ENCODE peak calls at places on chromosome 9, in nine cellular contexts. F, U, M, Z, I, V, B, Q and E are unnamed samples.

GRCh38 chr9:100466828-100467220 is 6.1 kb upstream of the TMEFF1 start:
- DNase-seq in M (no peak), B (no peak), V (no peak), Q (no peak), Z (no peak), F (no peak), U (no peak), I (no peak), E (no peak)

GRCh38 chr9:93397664-93398381 is 53.7 kb upstream of the FAM120A start:
- DNase-seq in Q (no peak), B (no peak), V (peak; percentile 60), Z (no peak), I (no peak), F (no peak), M (peak; percentile 69), U (no peak), E (no peak)

GRCh38 chr9:110443146-110443877 is 105.6 kb upstream of the TXNDC8 start:
- DNase-seq in V (peak; percentile 89), Q (no peak), Z (peak; percentile 63), M (peak; percentile 89), I (no peak), F (peak; percentile 37), U (no peak), B (no peak), E (no peak)

GRCh38 chr9:126933334-126933980 is 18.9 kb downstream of the RALGPS1 start:
- DNase-seq in Q (no peak), B (no peak), F (no peak), V (no peak), I (no peak), U (no peak), Z (no peak), M (no peak), E (no peak)

GRCh38 chr9:113991714-113992113 is 86.4 kb downstream of the AMBP start:
- DNase-seq in U (peak; percentile 11), M (no peak), I (no peak), B (no peak), Q (no peak), F (no peak), V (no peak), Z (no peak), E (no peak)

GRCh38 chr9:77475641-77476473 is 172.3 kb downstream of the GNA14 start:
- DNase-seq in M (no peak), I (no peak), Q (no peak), F (no peak), B (no peak), U (no peak), Z (peak; percentile 72), V (peak; percentile 84), E (no peak)

GRCh38 chr9:71897573-71897972 is 13.4 kb downstream of the ABHD17B start:
- DNase-seq in U (no peak), M (no peak), Q (no peak), F (no peak), Z (no peak), V (no peak), I (no peak), B (no peak), E (no peak)

GRCh38 chr9:32395483-32396216 is 11.2 kb downstream of the ACO1 start:
- DNase-seq in Q (peak; percentile 29), V (peak; percentile 96), M (peak; percentile 96), I (no peak), Z (peak; percentile 88), U (peak; percentile 69), B (no peak), F (no peak), E (no peak)

GRCh38 chr9:129697956-129698757 is 32.7 kb downstream of the PRRX2 start:
- DNase-seq in M (no peak), U (peak; percentile 87), V (no peak), F (no peak), I (no peak), Q (peak; percentile 46), B (no peak), Z (no peak), E (no peak)

GRCh38 chr9:84254972-84255371 is 85.6 kb downstream of the SLC28A3 start:
- DNase-seq in I (no peak), M (no peak), B (no peak), F (no peak), Z (no peak), Q (peak; percentile 39), V (no peak), U (no peak), E (no peak)

DNA sequence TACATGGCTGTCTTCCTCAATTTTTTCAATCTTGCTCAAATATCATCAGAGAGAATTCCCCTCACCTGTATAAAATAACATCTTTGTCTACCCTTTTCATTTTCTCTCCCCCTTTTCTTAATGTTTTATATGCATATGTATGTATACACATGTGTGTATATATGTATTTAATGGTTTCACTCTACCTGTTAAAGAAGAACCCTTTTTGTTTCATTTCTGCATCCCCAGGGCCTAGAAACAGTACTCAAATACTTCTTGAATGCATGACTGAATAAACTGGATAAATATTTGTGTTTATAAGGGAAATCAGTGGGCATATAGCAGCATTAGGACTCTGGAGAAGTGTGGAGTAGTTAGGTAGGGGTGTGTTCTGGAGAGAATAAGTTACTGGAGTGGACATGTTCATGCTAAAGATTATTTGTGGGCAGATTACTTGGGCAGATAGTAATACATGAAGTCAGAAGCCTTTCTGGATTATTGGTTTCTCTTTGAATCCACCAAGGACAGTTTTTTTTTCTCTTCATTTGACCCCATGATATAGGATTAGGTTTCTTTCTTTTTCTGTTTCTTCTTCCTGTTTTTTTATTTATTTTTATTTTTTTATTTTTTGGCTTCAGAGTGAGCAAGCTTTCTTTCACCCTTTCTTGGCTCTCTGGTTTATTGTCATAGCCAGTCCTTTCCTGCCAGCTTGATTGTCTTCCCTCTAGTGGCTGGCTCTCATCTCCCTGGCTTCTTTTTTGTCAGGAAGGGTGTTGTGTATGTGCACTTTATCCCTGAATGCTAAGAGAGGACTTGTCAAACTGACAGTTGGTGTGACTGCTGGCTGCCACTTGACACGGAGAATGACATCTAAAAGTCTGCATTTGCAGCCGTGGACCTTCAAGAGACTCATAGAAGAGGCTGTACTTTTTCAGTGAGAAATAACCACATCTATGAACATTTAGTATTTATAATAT is 89.3 kb downstream of the ZCCHC7 start:
- DNase-seq in B (no peak), I (no peak), M (peak; percentile 9), Q (no peak), Z (no peak), U (no peak), V (no peak), F (no peak), E (no peak)
- TF ChIP-seq CTCF in B (no peak), I (no peak), M (no peak), Q (peak; percentile 37), Z (peak; percentile 30), U (no peak), V (peak; percentile 34), F (no peak), E (no peak)

GRCh38 chr9:95181226-95181818 is 136.2 kb downstream of the FANCC start:
- DNase-seq in U (no peak), B (no peak), F (no peak), Q (no peak), M (peak; percentile 38), Z (peak; percentile 19), I (no peak), V (peak; percentile 41), E (no peak)
- TF ChIP-seq CTCF in U (no peak), B (peak; percentile 88), F (peak; percentile 86), Q (peak; percentile 57), M (no peak), Z (peak; percentile 39), I (peak; percentile 63), V (peak; percentile 47), E (peak; percentile 63)

DNA sequence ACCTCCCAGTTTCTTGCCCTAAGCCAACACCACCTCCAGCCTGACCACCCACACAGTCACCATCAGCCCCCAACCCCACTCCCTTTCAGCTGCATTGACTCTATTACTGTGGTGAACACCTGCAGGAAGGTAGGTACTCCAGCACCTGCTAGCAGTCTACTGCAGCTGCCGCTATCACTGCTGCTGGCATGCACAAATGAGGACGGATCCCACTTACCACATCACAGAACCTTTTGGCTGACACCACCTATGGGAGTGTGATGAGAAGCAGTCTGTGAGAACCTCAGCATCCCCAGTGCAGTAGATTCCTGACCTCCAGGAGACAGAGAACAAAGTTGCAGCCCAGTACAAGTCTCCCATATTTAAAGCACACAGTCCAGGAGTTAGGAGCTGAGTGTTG is 71.9 kb downstream of the ANXA1 start:
- DNase-seq in B (no peak), M (no peak), Q (no peak), I (no peak), U (no peak), Z (no peak), F (no peak), V (no peak), E (no peak)
- TF ChIP-seq CTCF in B (no peak), M (no peak), Q (no peak), I (no peak), U (no peak), Z (no peak), F (no peak), V (no peak), E (no peak)

GRCh38 chr9:34398875-34399274 is 22.2 kb upstream of the MYORG start:
- DNase-seq in U (no peak), Z (no peak), V (no peak), M (no peak), Q (no peak), I (no peak), F (no peak), B (no peak), E (no peak)

GRCh38 chr9:34399729-34400128 is 23.0 kb upstream of the MYORG start:
- DNase-seq in B (no peak), I (no peak), Q (no peak), U (no peak), M (no peak), F (no peak), V (no peak), Z (no peak), E (no peak)

GRCh38 chr9:34400275-34400674 is 23.6 kb upstream of the MYORG start:
- DNase-seq in M (no peak), U (no peak), F (no peak), I (peak; percentile 26), B (no peak), Q (no peak), V (no peak), Z (no peak), E (no peak)

GRCh38 chr9:34392511-34392910 is 15.8 kb upstream of the MYORG start:
- DNase-seq in F (no peak), U (no peak), M (no peak), Z (no peak), Q (no peak), I (no peak), V (no peak), B (no peak), E (no peak)

DNA sequence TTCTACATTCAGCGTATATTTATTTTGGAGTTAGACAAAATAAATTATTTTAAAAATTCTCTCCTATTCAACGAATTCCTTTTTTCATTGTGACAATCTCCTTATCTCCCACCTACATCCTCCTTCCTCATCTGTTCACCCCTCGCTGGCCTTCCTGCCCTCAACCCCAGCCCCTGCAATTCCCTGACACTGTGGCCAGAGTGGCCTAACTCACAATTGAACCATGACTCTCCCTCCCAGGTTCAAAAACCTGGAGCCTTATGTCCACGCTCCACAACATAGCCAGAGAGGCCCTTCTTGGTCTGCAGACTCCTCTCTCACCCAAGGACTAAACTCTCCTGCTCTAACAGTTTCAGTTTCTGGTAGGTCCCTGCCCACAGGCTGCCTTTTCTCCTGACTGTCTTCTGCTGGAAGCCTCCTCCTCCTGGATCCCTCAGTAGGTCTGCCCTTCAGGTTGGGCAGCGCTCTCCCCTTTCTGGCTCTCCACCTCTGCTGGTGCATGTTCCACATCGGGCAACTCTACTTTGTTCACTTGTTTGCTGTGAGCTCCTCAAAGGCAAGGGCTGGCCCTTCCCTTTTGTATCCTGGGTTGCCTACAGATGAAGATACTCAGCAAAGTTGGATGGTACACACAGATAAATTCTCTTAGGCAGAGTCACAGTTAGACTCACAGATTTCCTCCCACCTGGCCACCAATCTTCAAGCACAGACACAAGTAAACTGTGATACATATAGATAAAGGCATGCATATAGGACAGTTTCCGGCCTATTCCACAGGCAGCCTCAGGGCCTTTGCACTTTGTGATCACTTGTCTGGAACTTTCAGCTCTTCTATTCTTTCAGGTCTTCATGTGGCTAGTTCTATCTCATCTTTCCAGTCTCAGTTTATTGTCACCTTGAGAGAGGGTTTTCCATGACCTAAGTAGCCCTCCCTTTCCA is 19.8 kb upstream of the MYORG start:
- DNase-seq in Z (no peak), Q (no peak), V (no peak), M (no peak), I (no peak), F (no peak), B (no peak), U (no peak), E (no peak)
- TF ChIP-seq CTCF in Z (no peak), Q (no peak), V (no peak), M (no peak), I (no peak), F (no peak), B (no peak), U (no peak), E (no peak)